ENCODE peak calls at places on chromosomes 11 and 22, in four cellular contexts. Q is IMR-90, Z is PC-9, C is lower lobe of right lung. B is an unnamed sample. For H3K36me3, the result is how much of the 10 kb centered on the place peaks cover.

GRCh38 chr22:26409705-26410376 is 19.2 kb upstream of the ASPHD2 start:
- DNase-seq in Z (no peak), C (no peak), Q (no peak), B (no peak)

GRCh38 chr11:74072721-74073120 is 63.8 kb upstream of the UCP3 start:
- DNase-seq in C (no peak), Q (no peak), Z (no peak), B (no peak)

GRCh38 chr11:64356498-64357411 is 2.2 kb upstream of the RPS6KA4 start:
- DNase-seq in Z (peak), C (no peak), Q (no peak), B (no peak)

GRCh38 chr11:119115484-119116234 is 5.7 kb upstream of the HINFP start:
- DNase-seq in C (peak), Z (no peak), Q (no peak), B (no peak)

GRCh38 chr11:82995754-82996398 is 75.8 kb downstream of the RAB30 start:
- DNase-seq in Z (no peak), C (no peak), Q (no peak), B (no peak)

GRCh38 chr11:72001255-72001654 is 2.5 kb downstream of the IL18BP start:
- DNase-seq in Z (no peak), C (no peak), Q (no peak), B (no peak)

GRCh38 chr11:69817265-69818236 is 1.7 kb downstream of the FGF3 start:
- DNase-seq in Z (no peak), Q (no peak), C (no peak), B (no peak)

GRCh38 chr11:132028380-132029240 is 658.2 kb downstream of the NTM start:
- DNase-seq in Z (no peak), C (no peak), Q (peak), B (no peak)

GRCh38 chr22:29784451-29785361 is 17.5 kb downstream of the UQCR10 start:
- DNase-seq in C (no peak), Q (peak), Z (no peak), B (no peak)

GRCh38 chr11:112176077-112176476 is 765 bp downstream of the BCO2 start:
- DNase-seq in C (no peak), Q (no peak), Z (peak), B (no peak)

GRCh38 chr11:85737738-85738137 is 51.7 kb upstream of the CCDC89 start:
- DNase-seq in C (no peak), Q (no peak), Z (peak), B (no peak)

GRCh38 chr22:30023099-30023498 is 57.2 kb upstream of the HORMAD2 start:
- DNase-seq in C (no peak), Q (peak), Z (no peak), B (no peak)

GRCh38 chr11:65895482-65895981 is 4.7 kb downstream of the FOSL1 start:
- DNase-seq in Q (no peak), C (peak), Z (no peak), B (no peak)

GRCh38 chr11:87451400-87451799 is 413.7 kb downstream of the TMEM135 start:
- DNase-seq in Z (no peak), C (no peak), Q (peak), B (no peak)

GRCh38 chr11:68328374-68329091 is 16.1 kb downstream of the LRP5 start:
- DNase-seq in Q (no peak), Z (no peak), C (no peak), B (no peak)

GRCh38 chr11:30983810-30984441 is 385.6 kb downstream of the DCDC1 start:
- DNase-seq in Z (no peak), C (no peak), Q (no peak), B (no peak)

GRCh38 chr22:50542416-50542927 is 3.2 kb upstream of the KLHDC7B start:
- DNase-seq in C (no peak), Z (no peak), Q (no peak), B (no peak)

GRCh38 chr22:46737976-46738641 is at the start of gene CERK:
- DNase-seq in C (peak), Q (peak), Z (no peak), B (no peak)

GRCh38 chr11:62336949-62337681 is at the start of gene ASRGL1:
- DNase-seq in Q (peak), Z (peak), C (peak), B (no peak)

GRCh38 chr22:40637181-40638150 is 947 bp upstream of the MRTFA start:
- DNase-seq in Z (no peak), C (peak), Q (no peak), B (no peak)

GRCh38 chr11:18091731-18092130 is 14.2 kb downstream of the SAAL1 start:
- DNase-seq in Z (no peak), C (no peak), Q (peak), B (no peak)

GRCh38 chr22:24178502-24179440 is 2.5 kb upstream of the SUSD2 start:
- DNase-seq in Z (no peak), C (no peak), Q (no peak), B (no peak)
- TF ChIP-seq CTCF in Z (peak), C (peak), Q (peak), B (peak)

DNA sequence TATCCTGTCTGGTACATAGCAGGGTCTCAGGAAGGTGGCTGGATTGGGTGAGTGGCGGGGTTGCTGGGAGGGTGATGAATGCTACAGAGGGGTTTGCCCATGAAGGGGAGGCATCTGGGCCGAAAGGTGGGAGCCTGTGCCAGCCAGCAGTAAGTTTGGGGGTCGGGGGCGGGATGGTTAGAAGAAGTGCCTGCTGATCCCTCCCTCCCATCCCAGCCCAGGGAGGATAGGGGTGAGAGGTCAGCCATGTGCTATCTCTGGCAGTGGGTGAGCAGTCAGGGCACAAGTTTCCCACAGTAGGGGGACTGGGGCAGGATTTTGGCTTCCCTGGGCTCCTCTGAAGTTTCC is 2.9 kb downstream of the CD82 start:
- DNase-seq in C (no peak), Q (no peak), Z (no peak), B (no peak)
- H3K4me3 ChIP-seq in C (peak), Q (no peak), Z (no peak), B (no peak)

GRCh38 chr11:488992-489391 is 18.1 kb downstream of the RNH1 start:
- DNase-seq in Z (no peak), Q (no peak), C (no peak), B (no peak)

GRCh38 chr11:489610-490185 is 17.3 kb downstream of the RNH1 start:
- DNase-seq in Z (no peak), Q (no peak), C (no peak), B (no peak)

GRCh38 chr11:490930-491260 is 16.1 kb downstream of the RNH1 start:
- DNase-seq in Q (no peak), Z (no peak), C (no peak), B (no peak)

GRCh38 chr11:491358-491757 is 15.7 kb downstream of the RNH1 start:
- DNase-seq in Z (no peak), Q (no peak), C (no peak), B (no peak)

DNA sequence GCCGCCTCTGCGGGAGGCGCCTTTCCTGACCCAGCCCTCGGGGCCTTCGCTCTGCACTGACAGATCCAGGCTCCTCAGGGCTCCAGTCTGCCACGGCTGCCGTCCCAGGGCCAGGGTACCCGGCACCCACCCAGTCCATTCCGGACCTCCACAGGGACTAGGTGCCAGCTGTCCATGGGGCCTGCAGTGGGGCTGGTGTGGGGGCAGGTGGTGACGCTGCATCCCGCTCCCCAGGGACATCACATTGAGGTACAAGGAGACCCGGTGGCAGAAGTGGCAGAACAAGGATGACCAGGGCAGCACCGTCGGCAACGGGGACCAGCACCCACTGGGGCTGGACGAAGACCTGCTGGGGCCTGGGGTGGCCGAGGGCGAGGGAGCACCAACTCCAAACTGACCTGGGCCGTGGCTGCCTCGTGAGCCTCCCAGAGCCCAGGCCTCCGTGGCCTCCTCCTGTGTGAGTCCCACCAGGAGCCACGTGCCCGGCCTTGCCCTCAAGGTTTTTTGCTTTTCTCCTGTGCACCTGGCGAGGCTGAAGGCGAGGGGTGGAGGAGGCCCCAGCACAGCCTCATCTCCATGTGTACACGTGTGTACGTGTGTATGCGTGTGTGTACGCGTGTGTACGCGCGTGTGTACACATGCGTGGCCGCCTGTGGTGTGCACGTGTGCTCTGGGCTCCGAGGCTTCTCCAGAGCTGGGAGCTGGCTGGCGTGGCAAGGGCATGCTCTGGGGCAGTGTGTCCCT is 16.7 kb downstream of the RNH1 start:
- DNase-seq in C (no peak), Q (no peak), Z (no peak), B (no peak)
- H3K36me3 ChIP-seq in C (half or more), Q (under half), Z (under half), B (under half)

GRCh38 chr11:77436969-77437368 is 36.9 kb downstream of the PAK1 start:
- DNase-seq in Z (no peak), C (no peak), Q (no peak), B (no peak)
- TF ChIP-seq CTCF in Z (no peak), C (no peak), Q (no peak), B (no peak)

GRCh38 chr11:47592970-47593369 is 1.2 kb downstream of the C1QTNF4 start:
- DNase-seq in C (no peak), Z (no peak), Q (no peak), B (no peak)
- H3K4me3 ChIP-seq in C (no peak), Z (no peak), Q (no peak), B (no peak)

GRCh38 chr22:31841029-31841827 is 87.4 kb downstream of the DEPDC5 start:
- DNase-seq in Z (no peak), Q (no peak), C (no peak), B (no peak)
- H3K36me3 ChIP-seq in Z (under half), Q (under half), C (half or more), B (under half)

GRCh38 chr11:60838132-60838531 is 3.8 kb upstream of the CCDC86 start:
- DNase-seq in Z (no peak), C (no peak), Q (peak), B (no peak)
- TF ChIP-seq CTCF in Z (no peak), C (no peak), Q (peak), B (no peak)